ENCODE peak calls at places on chromosomes 13 and 19, in ten cellular contexts. O, L, U, R, K, A, E, M, H and D are unnamed samples.

GRCh38 chr19:5186293-5187050 is 154.1 kb downstream of the PTPRS start:
- DNase-seq in E (no peak), M (peak), A (no peak), H (peak), O (peak), L (peak), K (peak), R (no peak), U (peak), D (peak)

GRCh38 chr13:110436786-110437370 is 124.6 kb downstream of the RAB20 start:
- DNase-seq in L (no peak), K (no peak), R (peak), A (no peak), O (no peak), H (no peak), M (no peak), U (no peak), E (no peak), D (no peak)

GRCh38 chr13:46864941-46865340 is 31.9 kb downstream of the HTR2A start:
- DNase-seq in H (no peak), O (no peak), E (no peak), A (no peak), L (no peak), R (no peak), U (peak), K (peak), M (no peak), D (no peak)

GRCh38 chr19:10158485-10158884 is 36.3 kb downstream of the DNMT1 start:
- DNase-seq in E (no peak), A (no peak), K (no peak), O (no peak), U (no peak), L (no peak), M (no peak), R (no peak), H (no peak), D (no peak)

GRCh38 chr13:69374036-69374435 is 733.6 kb upstream of the ATXN8OS start:
- DNase-seq in E (no peak), U (no peak), K (no peak), M (no peak), H (no peak), O (no peak), R (no peak), A (no peak), L (no peak), D (no peak)

GRCh38 chr13:26482451-26483197 is 74.9 kb upstream of the WASF3 start:
- DNase-seq in R (peak), L (peak), U (peak), E (peak), H (peak), O (peak), M (peak), K (peak), A (peak), D (peak)

GRCh38 chr19:11264452-11265176 is 2.3 kb upstream of the DOCK6 start:
- DNase-seq in A (peak), K (peak), O (no peak), U (no peak), R (peak), E (peak), M (no peak), H (no peak), L (no peak), D (no peak)

GRCh38 chr19:38706792-38707511 is 37.3 kb downstream of the CAPN12 start:
- DNase-seq in E (no peak), R (no peak), K (no peak), L (no peak), H (no peak), O (no peak), M (no peak), U (peak), A (no peak), D (no peak)

GRCh38 chr19:1001538-1002166 is 1.4 kb downstream of the GRIN3B start:
- DNase-seq in H (no peak), L (peak), A (peak), U (peak), O (peak), R (no peak), E (peak), K (peak), M (no peak), D (no peak)

GRCh38 chr19:29663861-29664752 is 1.2 kb upstream of the PLEKHF1 start:
- DNase-seq in R (peak), K (peak), L (no peak), H (no peak), E (no peak), O (no peak), U (peak), M (peak), A (no peak), D (no peak)

GRCh38 chr13:59270327-59270726 is 893.4 kb downstream of the DIAPH3 start:
- DNase-seq in R (no peak), H (no peak), O (no peak), M (no peak), E (no peak), A (no peak), L (no peak), K (no peak), U (no peak), D (no peak)

GRCh38 chr13:99553033-99553432 is 51.8 kb downstream of the TM9SF2 start:
- DNase-seq in E (no peak), M (no peak), K (no peak), L (no peak), A (no peak), R (no peak), O (no peak), U (no peak), H (no peak), D (no peak)

GRCh38 chr19:892243-892996 is 567 bp downstream of the MED16 start:
- DNase-seq in U (peak), L (no peak), M (no peak), K (no peak), R (no peak), A (peak), O (no peak), H (no peak), E (no peak), D (no peak)

GRCh38 chr13:87779451-87779850 is 108.3 kb downstream of the SLITRK5 start:
- DNase-seq in A (no peak), K (no peak), H (no peak), L (no peak), R (no peak), E (no peak), O (no peak), M (no peak), U (no peak), D (peak)

GRCh38 chr13:100214886-100215285 is 126.0 kb downstream of the PCCA start:
- DNase-seq in H (peak), E (no peak), M (peak), L (peak), K (peak), U (peak), R (no peak), O (peak), A (no peak), D (peak)

GRCh38 chr13:101681834-101682233 is 229.4 kb downstream of the ITGBL1 start:
- DNase-seq in L (no peak), H (peak), E (no peak), R (no peak), A (no peak), O (no peak), K (no peak), M (peak), U (peak), D (peak)

GRCh38 chr13:27915301-27916207 is 4.2 kb upstream of the PDX1 start:
- DNase-seq in R (no peak), M (no peak), L (no peak), O (no peak), U (no peak), K (peak), A (no peak), E (no peak), H (no peak), D (no peak)

GRCh38 chr13:37047846-37048245 is 11.6 kb downstream of the SUPT20H start:
- DNase-seq in U (no peak), O (no peak), H (no peak), K (no peak), L (no peak), E (no peak), A (no peak), R (no peak), M (no peak), D (no peak)

GRCh38 chr19:39194832-39195542 is 1.8 kb upstream of the NCCRP1 start:
- DNase-seq in L (no peak), K (no peak), E (no peak), A (no peak), H (no peak), M (no peak), U (no peak), O (no peak), R (no peak), D (no peak)

GRCh38 chr19:10587022-10587838 is at the start of gene AP1M2:
- DNase-seq in R (no peak), H (no peak), U (no peak), E (peak), M (no peak), O (no peak), A (peak), L (no peak), K (peak), D (no peak)

GRCh38 chr19:17450264-17451075 is 2.0 kb upstream of the TMEM221 start:
- DNase-seq in O (no peak), U (no peak), H (no peak), R (no peak), L (no peak), K (peak), E (no peak), A (no peak), M (no peak), D (no peak)

GRCh38 chr13:50453238-50453637 is 390.3 kb downstream of the DLEU7 start:
- DNase-seq in H (peak), O (peak), A (no peak), U (peak), R (no peak), L (peak), K (peak), E (no peak), M (no peak), D (peak)

GRCh38 chr19:3284759-3285646 is 60.5 kb downstream of the CELF5 start:
- DNase-seq in M (peak), A (peak), U (peak), H (peak), O (peak), K (peak), L (peak), R (peak), E (peak), D (peak)

GRCh38 chr13:110226051-110226562 is 80.8 kb downstream of the COL4A1 start:
- DNase-seq in R (no peak), A (no peak), H (peak), O (peak), E (no peak), M (peak), U (no peak), L (peak), K (no peak), D (no peak)

GRCh38 chr13:100100115-100100879 is 11.4 kb downstream of the PCCA start:
- DNase-seq in L (peak), M (peak), R (no peak), H (peak), O (peak), A (no peak), E (no peak), K (peak), U (peak), D (peak)

GRCh38 chr19:19525611-19526380 is 2.9 kb upstream of the YJEFN3 start:
- DNase-seq in U (no peak), M (no peak), E (no peak), O (no peak), A (no peak), R (no peak), K (no peak), L (no peak), H (no peak), D (no peak)

GRCh38 chr13:57784633-57785032 is 153.1 kb downstream of the PCDH17 start:
- DNase-seq in K (no peak), E (no peak), M (no peak), R (no peak), H (no peak), L (no peak), O (no peak), U (no peak), A (no peak), D (no peak)

GRCh38 chr19:47701717-47702552 is 11.3 kb upstream of the EHD2 start:
- DNase-seq in E (no peak), M (no peak), O (no peak), L (no peak), R (no peak), K (no peak), U (no peak), H (no peak), A (no peak), D (no peak)

GRCh38 chr13:105446197-105446596 is 1089.3 kb downstream of the EFNB2 start:
- DNase-seq in E (no peak), M (no peak), R (no peak), U (peak), A (no peak), K (no peak), H (peak), O (no peak), L (no peak), D (peak)

GRCh38 chr13:100356889-100357288 is 231.7 kb downstream of the GGACT start:
- DNase-seq in A (no peak), H (no peak), U (peak), E (no peak), L (peak), K (no peak), O (peak), M (peak), R (no peak), D (no peak)

GRCh38 chr13:82436099-82436585 is 1446.1 kb downstream of the SLITRK1 start:
- DNase-seq in L (no peak), M (no peak), H (no peak), R (no peak), U (no peak), E (no peak), K (no peak), O (no peak), A (no peak), D (no peak)

GRCh38 chr13:35953537-35954206 is 177.5 kb downstream of the DCLK1 start:
- DNase-seq in H (peak), O (peak), L (peak), U (peak), M (peak), K (peak), A (peak), R (peak), E (no peak), D (peak)

GRCh38 chr19:55467236-55468053 is 2.9 kb upstream of the C19orf85 start:
- DNase-seq in A (peak), K (peak), R (no peak), M (peak), E (peak), L (peak), U (peak), H (peak), O (peak), D (peak)

GRCh38 chr19:53980553-53981407 is 10.7 kb upstream of the CACNG6 start:
- DNase-seq in K (no peak), O (peak), A (peak), H (peak), E (no peak), M (peak), R (no peak), U (peak), L (peak), D (peak)

GRCh38 chr13:27396252-27396846 is 28.1 kb upstream of the GTF3A start:
- DNase-seq in K (no peak), R (no peak), O (no peak), E (no peak), H (no peak), L (no peak), U (no peak), M (no peak), A (no peak), D (no peak)

DNA sequence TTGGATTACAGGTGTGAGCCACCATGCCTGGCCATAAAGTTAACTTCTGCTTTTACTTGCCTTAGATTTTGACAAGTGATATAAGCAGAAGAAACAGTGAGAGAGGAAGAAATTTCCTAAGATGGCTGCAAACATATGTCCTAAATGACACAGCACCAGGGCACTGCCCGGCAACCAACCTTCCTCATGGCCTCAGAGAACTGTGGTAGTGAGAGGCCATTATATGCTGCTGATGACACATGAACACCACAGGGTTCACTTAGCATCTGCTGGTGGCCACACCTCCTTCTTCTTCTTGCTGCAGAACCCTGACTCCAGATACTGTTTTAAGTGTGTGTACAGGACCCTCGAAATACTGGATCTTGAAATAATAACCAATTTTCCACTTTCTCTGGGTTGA is 88.2 kb downstream of the KCTD12 start:
- DNase-seq in U (peak), A (no peak), K (no peak), O (no peak), L (no peak), M (no peak), H (no peak), R (no peak), E (no peak), D (peak)
- TF ChIP-seq CTCF in U (no peak), A (no peak), K (no peak), O (no peak), L (no peak), M (no peak), H (no peak), R (no peak), E (no peak), D (no peak)

GRCh38 chr19:2087621-2088100 is 8.5 kb downstream of the MOB3A start:
- DNase-seq in A (no peak), L (no peak), U (no peak), H (no peak), M (no peak), K (no peak), E (no peak), O (no peak), R (no peak), D (no peak)
- TF ChIP-seq CTCF in A (no peak), L (no peak), U (no peak), H (no peak), M (no peak), K (no peak), E (no peak), O (no peak), R (no peak), D (no peak)

DNA sequence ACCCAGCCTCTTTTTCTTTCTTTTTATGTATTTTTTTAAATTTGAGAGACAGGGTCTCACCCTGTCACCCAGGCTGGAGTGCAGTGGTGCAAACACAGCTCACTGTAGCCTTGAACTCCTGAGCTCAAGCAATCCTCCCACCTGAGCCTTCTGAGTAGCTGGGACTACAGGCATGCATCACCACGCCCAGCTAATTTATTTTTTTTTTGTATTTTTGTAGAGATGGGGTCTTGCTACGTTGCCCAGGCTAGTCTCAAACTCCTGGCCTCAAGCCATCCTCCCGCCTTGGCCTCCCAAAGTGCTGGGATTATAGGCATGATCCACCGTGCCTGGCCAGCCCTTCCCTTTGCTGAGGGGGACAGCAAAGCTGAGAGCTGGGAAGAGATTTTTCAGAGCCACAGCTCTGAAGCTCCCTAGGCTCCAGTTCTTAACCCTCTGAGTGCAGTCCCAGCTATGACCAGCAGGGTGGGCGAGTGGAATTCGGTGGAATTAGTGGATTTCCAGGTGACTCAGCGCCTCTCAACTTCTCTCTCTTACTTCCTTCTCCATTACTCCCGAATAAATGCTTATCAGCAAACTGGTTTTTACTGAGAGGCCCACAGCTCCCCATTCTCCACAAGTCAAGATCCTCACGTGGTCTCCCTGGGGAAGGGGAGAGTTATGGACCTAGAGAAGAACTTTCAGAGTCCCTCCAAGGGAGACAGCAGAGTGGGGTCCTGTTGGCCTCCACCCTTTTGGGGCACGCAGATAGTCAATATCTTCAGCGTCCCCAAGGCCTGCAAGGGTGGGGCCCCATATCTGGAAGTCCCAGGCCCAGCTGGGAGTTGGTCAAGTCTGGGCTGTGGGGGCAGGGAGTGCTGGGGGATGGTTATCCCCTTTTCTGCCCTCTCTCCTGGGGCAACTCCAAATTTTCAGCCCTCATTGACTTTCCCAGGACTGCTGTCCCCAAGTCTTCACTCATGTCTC is 1.2 kb downstream of the BLVRB start:
- DNase-seq in U (peak), E (peak), K (peak), H (peak), O (peak), A (peak), L (peak), M (peak), R (peak), D (peak)
- TF ChIP-seq CTCF in U (peak), E (peak), K (peak), H (peak), O (peak), A (peak), L (peak), M (peak), R (peak), D (peak)

DNA sequence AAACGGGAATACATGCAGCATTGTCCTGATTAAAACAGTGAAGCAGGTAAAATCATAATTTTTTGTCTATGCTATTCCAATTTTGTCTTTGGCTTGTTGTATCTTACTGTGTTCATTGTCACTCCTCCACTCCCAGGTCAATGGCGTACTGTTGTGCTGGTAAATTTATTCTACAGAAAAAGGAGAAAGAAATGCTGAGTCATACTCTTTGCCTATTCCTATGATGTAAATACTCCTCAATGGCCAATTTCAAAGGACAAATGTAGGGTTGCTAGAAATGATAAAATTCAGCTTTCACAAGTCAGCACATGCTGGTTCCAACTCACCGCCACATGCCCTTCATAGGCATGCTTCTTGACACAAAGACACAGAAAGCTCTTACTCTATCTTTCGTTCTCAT is 694.4 kb upstream of the PCDH20 start:
- DNase-seq in A (no peak), O (no peak), R (no peak), H (no peak), U (no peak), M (no peak), K (peak), L (no peak), E (no peak), D (no peak)
- TF ChIP-seq CTCF in A (no peak), O (no peak), R (no peak), H (no peak), U (no peak), M (no peak), K (no peak), L (no peak), E (no peak), D (no peak)

DNA sequence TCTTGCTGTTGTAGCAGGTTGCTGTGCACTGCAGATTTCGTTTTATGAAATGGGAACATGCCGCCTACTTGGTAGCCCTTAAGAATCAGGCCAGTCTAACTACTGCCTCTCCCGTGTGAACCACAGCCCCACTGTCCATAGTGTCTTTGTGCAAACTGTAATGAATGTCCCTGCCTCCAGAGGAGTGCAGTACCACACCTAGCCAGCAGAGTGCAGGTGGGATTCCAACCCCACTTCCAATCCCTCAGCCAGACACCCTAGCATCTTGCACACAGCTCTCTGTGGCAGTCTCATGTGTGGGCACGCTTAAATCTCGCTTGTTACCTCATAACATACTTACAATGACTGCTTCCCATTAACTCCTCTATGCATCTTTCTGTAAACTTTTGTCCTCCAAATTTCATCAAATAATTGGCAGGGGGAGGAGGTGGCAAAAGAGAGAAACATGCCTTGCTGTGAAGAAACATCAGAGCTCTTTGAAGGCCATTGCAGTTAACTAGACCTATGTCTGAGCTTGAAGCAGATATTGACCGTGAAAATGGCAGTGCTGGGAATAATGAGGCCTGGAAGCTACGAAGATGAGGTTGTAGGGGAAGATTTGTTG is 47.2 kb downstream of the ZAR1L start:
- DNase-seq in R (no peak), K (peak), O (peak), L (peak), H (no peak), A (peak), U (no peak), M (no peak), E (peak), D (no peak)
- TF ChIP-seq CTCF in R (no peak), K (peak), O (peak), L (peak), H (peak), A (peak), U (peak), M (peak), E (peak), D (peak)